ENCODE peak calls at places on chromosome 1, in six cellular contexts. F is dorsolateral prefrontal cortex; G is body of pancreas; Y is heart right ventricle; M is CD4-positive, CD25-positive, alpha-beta regulatory T cell; T is brain microvascular endothelial cell. E is an unnamed sample.

GRCh38 chr1:21840981-21841380 is 28.9 kb downstream of the LDLRAD2 start:
- DNase-seq in Y (no peak), F (no peak), M (no peak), G (no peak), T (no peak), E (no peak)

GRCh38 chr1:63703661-63704060 is 70.2 kb upstream of the ROR1 start:
- DNase-seq in F (no peak), M (no peak), T (no peak), Y (no peak), G (no peak), E (no peak)

GRCh38 chr1:203663294-203663693 is 36.7 kb downstream of the ATP2B4 start:
- DNase-seq in M (no peak), F (no peak), Y (no peak), G (no peak), T (peak; percentile 96), E (no peak)

GRCh38 chr1:28507247-28507645 is 1.4 kb downstream of the RCC1 start:
- DNase-seq in T (no peak), F (no peak), Y (no peak), M (no peak), G (no peak), E (no peak)

GRCh38 chr1:187294421-187295201 is 465.9 kb downstream of the PLA2G4A start:
- DNase-seq in Y (no peak), M (no peak), F (no peak), G (no peak), T (no peak), E (no peak)

GRCh38 chr1:12083766-12084165 is 20.7 kb downstream of the TNFRSF8 start:
- DNase-seq in T (no peak), G (no peak), M (no peak), Y (no peak), F (no peak), E (no peak)

GRCh38 chr1:208085655-208086054 is 158.5 kb downstream of the PLXNA2 start:
- DNase-seq in T (no peak), Y (no peak), G (no peak), M (no peak), F (no peak), E (no peak)

GRCh38 chr1:14363191-14363590 is 235.3 kb upstream of the KAZN start:
- DNase-seq in M (no peak), Y (no peak), F (peak; percentile 48), G (no peak), T (no peak), E (no peak)

GRCh38 chr1:236836157-236836556 is 41.1 kb downstream of the MTR start:
- DNase-seq in M (no peak), Y (no peak), G (no peak), F (no peak), T (no peak), E (no peak)

GRCh38 chr1:43270421-43271095 is 775 bp downstream of the TMEM125 start:
- DNase-seq in Y (no peak), F (no peak), M (no peak), T (no peak), G (peak; percentile 95), E (no peak)

GRCh38 chr1:151003175-151003574 is 3.5 kb downstream of the MINDY1 start:
- DNase-seq in F (no peak), G (no peak), T (no peak), M (peak; percentile 44), Y (no peak), E (no peak)
- H3K27ac ChIP-seq in F (peak overlapping the region; percentile 97), G (peak overlapping the region; percentile 1), T (no peak overlapping the region), M (peak overlapping the region; percentile 65), Y (peak overlapping the region; percentile 61), E (peak overlapping the region; percentile 77)

GRCh38 chr1:16158025-16158424 is 2.2 kb upstream of the EPHA2 start:
- DNase-seq in M (peak; percentile 80), Y (no peak), F (no peak), T (no peak), G (no peak), E (no peak)
- H3K27ac ChIP-seq in M (no peak overlapping the region), Y (no peak overlapping the region), F (no peak overlapping the region), T (no peak overlapping the region), G (no peak overlapping the region), E (no peak overlapping the region)

DNA sequence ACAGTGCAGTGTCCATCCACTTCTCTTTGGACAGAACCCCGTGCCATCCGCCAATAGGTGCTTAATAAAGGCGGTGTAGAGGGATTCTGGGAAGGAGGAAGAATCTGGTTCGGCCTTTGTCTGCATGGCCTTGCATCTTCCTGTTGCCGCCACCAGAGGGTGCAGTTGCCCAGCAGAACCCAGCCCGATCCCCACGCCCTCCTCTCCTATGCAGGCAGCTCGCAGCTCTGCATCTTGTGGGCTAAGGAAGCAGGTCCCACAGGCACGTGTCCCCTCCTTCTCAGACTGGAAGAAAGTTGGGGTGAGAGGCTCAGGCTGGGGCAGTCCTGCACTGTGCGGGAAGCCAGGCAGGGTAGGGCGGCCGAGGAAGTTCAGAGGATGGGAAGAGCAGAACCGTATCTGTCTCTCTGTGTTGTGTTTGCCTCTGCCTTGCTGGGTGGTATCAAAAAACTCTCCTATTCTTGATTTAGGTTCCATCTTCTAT is 20.8 kb downstream of the NAV1 start:
- DNase-seq in G (peak; percentile 83), F (peak; percentile 85), M (peak; percentile 72), Y (peak; percentile 80), T (peak; percentile 74), E (peak; percentile 57)
- H3K27ac ChIP-seq in G (no peak overlapping the region), F (peak overlapping the region; percentile 32), M (no peak overlapping the region), Y (peak overlapping the region; percentile 33), T (peak overlapping the region; percentile 3), E (peak overlapping the region; percentile 44)

DNA sequence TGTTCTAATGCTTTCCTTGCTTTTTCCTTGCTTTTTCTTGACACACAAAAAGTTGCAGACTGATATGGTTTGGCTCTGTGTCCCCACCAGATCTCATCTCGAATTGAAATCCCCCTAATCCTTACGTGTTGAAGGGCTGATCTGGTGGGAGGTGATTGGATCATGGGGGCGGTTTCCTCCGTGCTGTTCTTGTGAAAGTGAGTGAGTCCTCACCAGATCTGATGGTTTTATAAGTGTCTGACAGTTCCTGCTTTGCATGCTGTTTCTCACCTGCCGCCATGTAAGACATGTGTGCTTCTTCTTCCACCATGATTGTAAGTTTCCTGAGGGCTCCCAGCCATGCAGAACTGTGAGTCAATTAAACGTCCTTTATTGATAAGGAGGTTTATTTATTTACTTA is 11.3 kb downstream of the SPATA17 start:
- DNase-seq in Y (no peak), T (no peak), G (no peak), F (no peak), M (no peak), E (no peak)
- H3K27ac ChIP-seq in Y (no peak overlapping the region), T (no peak overlapping the region), G (no peak overlapping the region), F (no peak overlapping the region), M (no peak overlapping the region), E (no peak overlapping the region)

GRCh38 chr1:10819198-10819901 is 22.9 kb upstream of the CASZ1 start:
- DNase-seq in T (no peak), G (no peak), Y (no peak), F (no peak), M (no peak), E (no peak)
- H3K27ac ChIP-seq in T (no peak overlapping the region), G (no peak overlapping the region), Y (peak overlapping the region; percentile 63), F (no peak overlapping the region), M (no peak overlapping the region), E (no peak overlapping the region)

DNA sequence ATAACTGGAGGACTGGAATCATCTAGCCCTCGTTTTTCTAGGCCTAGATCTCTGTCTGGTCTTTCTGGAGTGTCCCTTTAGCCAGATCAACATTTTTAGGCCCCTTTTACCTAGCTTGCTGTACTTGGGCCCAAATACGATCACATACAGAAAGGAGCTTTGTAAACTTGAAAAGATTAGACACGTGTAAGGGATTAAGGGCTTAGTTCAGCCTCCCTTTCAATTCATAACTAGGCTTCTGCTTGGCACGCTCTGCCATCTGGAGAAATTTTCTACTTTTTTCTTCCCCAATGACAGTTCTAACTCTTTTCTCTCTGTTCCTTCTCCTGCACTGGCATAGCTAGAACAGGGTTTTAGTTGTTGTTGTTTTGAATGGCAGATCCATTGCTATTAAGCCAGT is 153.3 kb upstream of the BEND5 start:
- DNase-seq in G (no peak), Y (no peak), T (no peak), M (no peak), F (no peak), E (no peak)
- H3K27ac ChIP-seq in G (no peak overlapping the region), Y (no peak overlapping the region), T (no peak overlapping the region), M (no peak overlapping the region), F (no peak overlapping the region), E (no peak overlapping the region)

DNA sequence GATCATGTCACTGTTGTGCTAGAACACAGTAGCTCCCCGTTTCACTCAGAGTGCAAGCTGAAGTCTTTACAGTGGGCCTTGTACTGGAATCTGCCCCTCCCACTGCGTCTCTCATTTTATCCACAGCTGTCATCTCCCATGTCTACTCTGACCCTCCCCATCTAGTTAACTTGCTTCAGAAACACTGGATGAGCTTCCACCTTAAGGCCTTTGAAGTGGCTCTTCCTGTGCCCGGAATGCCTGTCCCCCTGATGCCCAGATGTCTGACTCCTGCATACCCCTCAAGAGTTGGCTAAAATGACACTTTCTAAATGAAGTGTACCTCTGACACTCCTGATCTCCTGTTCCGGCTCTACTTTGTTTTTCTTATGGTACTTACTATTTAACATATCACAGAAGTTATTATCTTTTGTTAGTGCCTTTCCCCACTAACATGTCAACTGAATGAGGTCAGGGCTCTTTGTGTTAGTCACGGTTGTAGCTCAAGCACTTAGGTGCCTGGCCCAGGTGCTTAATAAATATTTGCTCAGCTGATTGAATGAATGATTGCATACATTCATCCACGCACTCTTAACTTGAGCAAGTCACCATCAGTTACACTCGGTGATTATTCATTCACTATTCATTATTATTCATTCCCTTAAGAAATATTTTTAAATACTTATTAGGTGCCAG is 13.3 kb downstream of the ARV1 start:
- DNase-seq in Y (no peak), F (peak; percentile 19), G (peak; percentile 48), T (no peak), M (no peak), E (no peak)
- H3K27ac ChIP-seq in Y (no peak overlapping the region), F (peak overlapping the region; percentile 27), G (no peak overlapping the region), T (no peak overlapping the region), M (no peak overlapping the region), E (peak overlapping the region; percentile 58)

GRCh38 chr1:154559496-154559950 is 1.1 kb upstream of the UBE2Q1 start:
- DNase-seq in Y (peak; percentile 92), T (peak; percentile 87), G (peak; percentile 95), F (peak; percentile 94), M (peak; percentile 90), E (peak; percentile 83)

GRCh38 chr1:154557248-154557938 is 1.1 kb downstream of the UBE2Q1 start:
- DNase-seq in Y (no peak), G (no peak), F (no peak), M (peak; percentile 16), T (no peak), E (no peak)

GRCh38 chr1:154557939-154558609 is 388 bp downstream of the UBE2Q1 start:
- DNase-seq in T (no peak), F (peak; percentile 26), G (peak; percentile 53), M (peak; percentile 44), Y (peak; percentile 50), E (no peak)

GRCh38 chr1:154556422-154556821 is 2.0 kb downstream of the UBE2Q1 start:
- DNase-seq in T (no peak), F (no peak), G (no peak), M (no peak), Y (no peak), E (no peak)

GRCh38 chr1:154558610-154559495 is at the start of gene UBE2Q1:
- DNase-seq in G (peak; percentile 100), F (peak; percentile 99), T (peak; percentile 96), M (peak; percentile 100), Y (peak; percentile 99), E (peak; percentile 98)
- H3K27ac ChIP-seq in G (peak within 1 kb of the TSS; percentile 80), F (peak within 1 kb of the TSS; percentile 98), T (peak within 1 kb of the TSS; percentile 78), M (peak within 1 kb of the TSS; percentile 93), Y (peak within 1 kb of the TSS; percentile 97), E (peak within 1 kb of the TSS; percentile 89)